ENCODE peak calls at places on chromosomes 12 and 14, in nine cellular contexts. Q is SW480, U is progenitor cell of endocrine pancreas, B is neuronal stem cell, H is mucosa of descending colon, G is ureter, T is choroid plexus epithelial cell, J is AG10803, N is lower lobe of right lung. E is an unnamed sample.

GRCh38 chr12:114006482-114007425 is 40.6 kb upstream of the RBM19 start:
- DNase-seq in Q (no peak), U (no peak), B (no peak), H (no peak), G (no peak), T (no peak), J (no peak), N (no peak), E (no peak)

GRCh38 chr12:65725376-65725775 is 98.9 kb upstream of the HMGA2 start:
- DNase-seq in Q (no peak), U (no peak), B (no peak), H (no peak), G (no peak), T (peak), J (peak), N (no peak), E (no peak)

GRCh38 chr14:68705741-68706283 is 87.1 kb downstream of the ZFP36L1 start:
- DNase-seq in Q (peak), U (no peak), B (no peak), H (peak), G (peak), T (no peak), J (no peak), N (no peak), E (no peak)

GRCh38 chr12:127509066-127509778 is 757.7 kb upstream of the TMEM132C start:
- DNase-seq in Q (no peak), U (no peak), B (no peak), H (no peak), G (no peak), T (peak), J (peak), N (no peak), E (no peak)

GRCh38 chr12:27158322-27158721 is 75.9 kb upstream of the C12orf71 start:
- DNase-seq in Q (no peak), U (no peak), B (peak), H (no peak), G (no peak), T (no peak), J (no peak), N (no peak), E (no peak)

GRCh38 chr14:23566782-23567185 is 807 bp downstream of the AP1G2 start:
- DNase-seq in Q (no peak), U (no peak), B (no peak), H (no peak), G (no peak), T (peak), J (peak), N (no peak), E (no peak)

GRCh38 chr12:71871116-71871515 is 31.6 kb downstream of the TBC1D15 start:
- DNase-seq in Q (no peak), U (no peak), B (no peak), H (no peak), G (no peak), T (peak), J (peak), N (no peak), E (no peak)

GRCh38 chr12:69985656-69986055 is 160.6 kb downstream of the MYRFL start:
- DNase-seq in Q (peak), U (no peak), B (no peak), H (peak), G (no peak), T (peak), J (no peak), N (no peak), E (no peak)

GRCh38 chr14:32383337-32384009 is 54.4 kb downstream of the AKAP6 start:
- DNase-seq in Q (peak), U (no peak), B (no peak), H (no peak), G (no peak), T (no peak), J (no peak), N (no peak), E (no peak)

GRCh38 chr14:97891515-97891914 is 1094.3 kb downstream of the VRK1 start:
- DNase-seq in Q (no peak), U (no peak), B (no peak), H (no peak), G (no peak), T (no peak), J (no peak), N (no peak), E (no peak)

GRCh38 chr14:104864267-104865068 is 600 bp upstream of the CEP170B start:
- DNase-seq in Q (peak), U (peak), B (peak), H (peak), G (peak), T (no peak), J (no peak), N (peak), E (peak)

GRCh38 chr12:50723870-50724269 is 40.0 kb upstream of the ATF1 start:
- DNase-seq in Q (no peak), U (no peak), B (no peak), H (no peak), G (no peak), T (peak), J (no peak), N (no peak), E (no peak)

GRCh38 chr14:72503696-72504368 is 390.1 kb downstream of the DPF3 start:
- DNase-seq in Q (peak), U (no peak), B (no peak), H (no peak), G (no peak), T (no peak), J (no peak), N (no peak), E (no peak)

GRCh38 chr12:72271741-72272661 is at the start of gene TRHDE:
- DNase-seq in Q (no peak), U (peak), B (peak), H (no peak), G (no peak), T (peak), J (peak), N (peak), E (peak)

GRCh38 chr12:107475900-107476299 is 209.7 kb upstream of the PWP1 start:
- DNase-seq in Q (no peak), U (no peak), B (no peak), H (no peak), G (no peak), T (no peak), J (no peak), N (no peak), E (no peak)

GRCh38 chr14:95018845-95019244 is 138.5 kb downstream of the DICER1 start:
- DNase-seq in Q (no peak), U (no peak), B (no peak), H (no peak), G (no peak), T (no peak), J (peak), N (no peak), E (no peak)

GRCh38 chr12:51246254-51246853 is 7.7 kb downstream of the DAZAP2 start:
- DNase-seq in Q (peak), U (no peak), B (no peak), H (peak), G (no peak), T (peak), J (peak), N (no peak), E (no peak)

GRCh38 chr12:67714648-67715047 is 66.1 kb downstream of the DYRK2 start:
- DNase-seq in Q (peak), U (no peak), B (no peak), H (no peak), G (no peak), T (no peak), J (no peak), N (no peak), E (no peak)